ENCODE peak calls at places on chromosomes 12 and 14, in seven cellular contexts. E, A, G, H, Q, F and O are unnamed samples.

GRCh38 chr14:88831285-88831684 is 6.8 kb downstream of the TTC8 start:
- DNase-seq in E (no peak), A (no peak), G (no peak), H (no peak), Q (no peak), F (no peak), O (no peak)

GRCh38 chr12:47034661-47035060 is 44.8 kb upstream of the PCED1B start:
- DNase-seq in E (no peak), A (no peak), G (no peak), H (no peak), Q (no peak), F (no peak), O (no peak)

GRCh38 chr14:105271224-105271890 is 23.0 kb downstream of the BTBD6 start:
- DNase-seq in E (no peak), A (no peak), G (no peak), H (no peak), Q (no peak), F (no peak), O (no peak)

GRCh38 chr14:101587403-101587998 is 26.2 kb downstream of the DIO3 start:
- DNase-seq in E (no peak), A (no peak), G (no peak), H (no peak), Q (no peak), F (no peak), O (no peak)

GRCh38 chr12:129193263-129193871 is 340.1 kb downstream of the GLT1D1 start:
- DNase-seq in E (peak; percentile 8), A (no peak), G (no peak), H (no peak), Q (no peak), F (no peak), O (peak; percentile 9)

GRCh38 chr14:67411820-67412421 is at the start of gene PLEK2:
- DNase-seq in E (peak; percentile 79), A (peak; percentile 78), G (peak; percentile 14), H (peak; percentile 64), Q (no peak), F (no peak), O (peak; percentile 88)

GRCh38 chr12:102343361-102344121 is 136.8 kb downstream of the IGF1 start:
- DNase-seq in E (no peak), A (no peak), G (no peak), H (no peak), Q (no peak), F (no peak), O (no peak)

GRCh38 chr12:70590051-70590450 is 47.2 kb downstream of the PTPRB start:
- DNase-seq in E (peak; percentile 53), A (peak; percentile 60), G (peak; percentile 64), H (peak; percentile 61), Q (no peak), F (peak; percentile 50), O (peak; percentile 76)

GRCh38 chr12:14611640-14612203 is 44.0 kb upstream of the PLBD1 start:
- DNase-seq in E (no peak), A (no peak), G (no peak), H (no peak), Q (no peak), F (no peak), O (no peak)

GRCh38 chr12:11183009-11183408 is 3.7 kb downstream of the TAS2R42 start:
- DNase-seq in E (no peak), A (no peak), G (no peak), H (no peak), Q (no peak), F (no peak), O (no peak)

GRCh38 chr12:24111101-24111500 is 161.6 kb upstream of the SOX5 start:
- DNase-seq in E (no peak), A (no peak), G (no peak), H (no peak), Q (no peak), F (no peak), O (no peak)

GRCh38 chr12:6896846-6897435 is 7.7 kb upstream of the LRRC23 start:
- DNase-seq in E (no peak), A (no peak), G (no peak), H (no peak), Q (no peak), F (no peak), O (no peak)

GRCh38 chr12:62744551-62744950 is 190.4 kb downstream of the PPM1H start:
- DNase-seq in E (peak; percentile 64), A (no peak), G (no peak), H (peak; percentile 60), Q (no peak), F (no peak), O (no peak)

GRCh38 chr12:77979597-77980250 is 149.0 kb downstream of the NAV3 start:
- DNase-seq in E (no peak), A (no peak), G (no peak), H (no peak), Q (no peak), F (no peak), O (no peak)

GRCh38 chr12:44381341-44381740 is 494.8 kb downstream of the NELL2 start:
- DNase-seq in E (no peak), A (no peak), G (no peak), H (no peak), Q (no peak), F (no peak), O (no peak)

GRCh38 chr12:67928621-67929369 is 60.5 kb upstream of the IFNG-AS1 start:
- DNase-seq in E (no peak), A (no peak), G (no peak), H (no peak), Q (no peak), F (no peak), O (no peak)